ENCODE peak calls at places on chromosomes 5 and 9, in eight cellular contexts. J is adrenal gland, W is SJSA1, T is fibroblast of lung, N is aorta, O is A549, G is transverse colon, H is brain microvascular endothelial cell. C is an unnamed sample.

GRCh38 chr9:129305246-129305645 is 127.2 kb upstream of the IER5L start:
- DNase-seq in J (peak), W (no peak), T (no peak), N (peak), O (no peak), G (no peak), H (no peak), C (no peak)

GRCh38 chr5:112549605-112550161 is 130.6 kb upstream of the EPB41L4A start:
- DNase-seq in J (no peak), W (no peak), T (no peak), N (no peak), O (no peak), G (no peak), H (no peak), C (no peak)

GRCh38 chr9:35669331-35670145 is 4.2 kb upstream of the CA9 start:
- DNase-seq in J (no peak), W (no peak), T (peak), N (no peak), O (peak), G (peak), H (no peak), C (no peak)

GRCh38 chr5:35484241-35484640 is 133.4 kb upstream of the SPEF2 start:
- DNase-seq in J (no peak), W (no peak), T (no peak), N (no peak), O (no peak), G (no peak), H (no peak), C (no peak)

GRCh38 chr5:79694652-79695051 is 5.0 kb downstream of the CMYA5 start:
- DNase-seq in J (no peak), W (no peak), T (no peak), N (no peak), O (no peak), G (no peak), H (peak), C (no peak)

GRCh38 chr5:143145388-143145787 is 258.1 kb downstream of the NR3C1 start:
- DNase-seq in J (no peak), W (no peak), T (no peak), N (no peak), O (no peak), G (no peak), H (no peak), C (no peak)

GRCh38 chr9:35051069-35051967 is 21.1 kb downstream of the VCP start:
- DNase-seq in J (peak), W (peak), T (peak), N (no peak), O (peak), G (peak), H (peak), C (peak)

GRCh38 chr9:89887286-89887685 is 282.5 kb downstream of the GADD45G start:
- DNase-seq in J (peak), W (no peak), T (no peak), N (no peak), O (no peak), G (no peak), H (no peak), C (no peak)

GRCh38 chr9:116450378-116451139 is 236.5 kb upstream of the TRIM32 start:
- DNase-seq in J (no peak), W (peak), T (peak), N (no peak), O (no peak), G (no peak), H (peak), C (no peak)

GRCh38 chr9:128588581-128589233 is 36.3 kb downstream of the SPTAN1 start:
- DNase-seq in J (no peak), W (no peak), T (no peak), N (no peak), O (no peak), G (no peak), H (no peak), C (no peak)

GRCh38 chr9:120770923-120771322 is 22.3 kb downstream of the FBXW2 start:
- DNase-seq in J (no peak), W (no peak), T (no peak), N (no peak), O (no peak), G (no peak), H (no peak), C (no peak)

GRCh38 chr5:60843693-60844428 is at the start of gene ELOVL7:
- DNase-seq in J (peak), W (peak), T (peak), N (peak), O (peak), G (peak), H (no peak), C (no peak)

GRCh38 chr9:22147818-22148573 is 138.9 kb upstream of the CDKN2B start:
- DNase-seq in J (no peak), W (no peak), T (peak), N (no peak), O (no peak), G (no peak), H (peak), C (no peak)

GRCh38 chr9:74496819-74497749 is at the start of gene RORB:
- DNase-seq in J (peak), W (peak), T (peak), N (peak), O (no peak), G (peak), H (no peak), C (peak)
- H3K27ac ChIP-seq in J (peak), W (no peak), T (no peak), N (no peak), O (no peak), G (no peak), H (no peak), C (peak)

GRCh38 chr9:137198051-137198747 is 2.3 kb downstream of the TPRN start:
- DNase-seq in J (no peak), W (no peak), T (no peak), N (no peak), O (no peak), G (peak), H (no peak), C (no peak)

GRCh38 chr9:137200311-137201204 is at the start of gene TPRN:
- DNase-seq in J (peak), W (peak), T (peak), N (peak), O (peak), G (peak), H (peak), C (peak)

GRCh38 chr9:137199411-137200121 is 975 bp downstream of the TPRN start:
- DNase-seq in J (no peak), W (no peak), T (no peak), N (no peak), O (no peak), G (no peak), H (no peak), C (no peak)

GRCh38 chr9:137201205-137201868 is 796 bp upstream of the TPRN start:
- DNase-seq in J (no peak), W (no peak), T (no peak), N (no peak), O (no peak), G (no peak), H (no peak), C (no peak)

DNA sequence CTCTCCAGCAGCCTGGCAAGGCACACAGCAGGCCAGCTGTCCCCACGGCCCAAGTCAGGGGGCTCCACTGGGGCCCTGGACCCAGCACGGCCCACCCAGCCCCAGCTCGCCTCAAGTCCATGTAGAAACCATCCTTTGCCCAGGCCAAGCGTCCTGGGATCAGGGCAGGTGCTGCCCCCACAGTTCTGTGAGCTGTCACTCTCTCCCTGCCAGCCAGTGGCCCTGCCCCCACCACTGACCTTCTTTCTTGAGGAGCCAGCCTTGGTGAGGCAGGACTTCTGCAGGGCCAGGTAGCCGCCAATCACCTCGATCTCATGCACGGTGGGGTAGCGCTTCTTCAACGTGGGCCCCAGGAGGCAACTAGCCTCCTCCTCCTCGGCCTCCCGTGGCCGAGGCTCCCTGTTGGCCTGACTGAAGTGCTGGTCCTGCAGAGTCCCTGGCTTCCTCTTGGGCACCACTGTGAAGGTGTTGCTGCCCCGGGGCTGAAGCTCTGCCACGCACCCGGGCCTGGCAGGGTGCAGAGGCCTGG is 1.7 kb downstream of the TPRN start:
- DNase-seq in J (no peak), W (no peak), T (no peak), N (no peak), O (no peak), G (peak), H (no peak), C (no peak)
- H3K4me3 ChIP-seq in J (no peak), W (no peak), T (no peak), N (no peak), O (no peak), G (peak), H (peak), C (peak)

GRCh38 chr5:71788794-71789193 is 69.7 kb downstream of the CARTPT start:
- DNase-seq in J (no peak), W (no peak), T (no peak), N (no peak), O (no peak), G (no peak), H (no peak), C (no peak)
- H3K27ac ChIP-seq in J (no peak), W (no peak), T (no peak), N (no peak), O (no peak), G (no peak), H (no peak), C (no peak)

DNA sequence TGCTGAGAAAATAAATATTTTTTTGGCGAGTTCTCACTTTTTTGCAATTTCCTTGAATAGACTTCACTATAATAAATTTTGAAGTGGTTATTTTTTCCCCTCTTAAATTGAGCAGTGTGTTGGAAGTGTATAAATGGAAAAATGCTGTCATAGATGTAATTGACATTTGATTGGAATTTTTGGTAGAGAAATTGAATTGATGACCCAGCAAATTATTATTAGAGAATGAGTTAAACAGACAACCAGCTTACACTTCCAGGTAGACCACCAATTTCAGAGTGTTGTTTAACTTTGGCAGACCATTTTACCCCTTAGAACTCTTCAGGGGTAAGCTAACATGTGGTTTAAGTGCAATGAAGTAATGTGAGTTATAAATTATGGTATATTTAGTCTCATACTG is 1.9 kb downstream of the FAF2 start:
- DNase-seq in J (no peak), W (no peak), T (no peak), N (no peak), O (no peak), G (no peak), H (no peak), C (no peak)
- H3K4me3 ChIP-seq in J (no peak), W (no peak), T (no peak), N (no peak), O (peak), G (no peak), H (no peak), C (no peak)